ENCODE peak calls at places on chromosomes 7 and 10, in five cellular contexts. X, G, E, U and H are unnamed samples. For H3K4me1, the result is how much of the 10 kb centered on the place peaks cover.

GRCh38 chr7:25716421-25716820 is 435.6 kb upstream of the NFE2L3 start:
- DNase-seq in X (no peak), G (peak), E (peak), U (no peak), H (no peak)

GRCh38 chr7:64541438-64542359 is 21.2 kb downstream of the ZNF680 start:
- DNase-seq in X (no peak), G (peak), E (peak), U (no peak), H (no peak)

GRCh38 chr10:103193107-103193819 is at the start of gene NT5C2:
- DNase-seq in X (peak), G (peak), E (peak), U (peak), H (peak)

GRCh38 chr7:101575168-101575567 is 53.9 kb downstream of the MYL10 start:
- DNase-seq in X (no peak), G (no peak), E (no peak), U (no peak), H (no peak)

GRCh38 chr7:158771-159170 is 33.6 kb upstream of the FAM20C start:
- DNase-seq in X (no peak), G (no peak), E (no peak), U (peak), H (no peak)

GRCh38 chr7:2034291-2035201 is 198.2 kb downstream of the MAD1L1 start:
- DNase-seq in X (peak), G (no peak), E (no peak), U (peak), H (no peak)

GRCh38 chr7:85685901-85686300 is 499.0 kb upstream of the SEMA3D start:
- DNase-seq in X (no peak), G (peak), E (no peak), U (no peak), H (peak)

GRCh38 chr10:26982058-26982457 is 118.2 kb downstream of the ANKRD26 start:
- DNase-seq in X (no peak), G (no peak), E (no peak), U (no peak), H (no peak)

GRCh38 chr7:142853739-142854504 is 954 bp upstream of the EPHB6 start:
- DNase-seq in X (peak), G (peak), E (peak), U (peak), H (peak)

GRCh38 chr10:97445722-97446639 is at the start of the genes EXOSC1 and ZDHHC16:
- DNase-seq in X (peak), G (peak), E (peak), U (peak), H (peak)

GRCh38 chr7:79529214-79529895 is 75.9 kb upstream of the MAGI2 start:
- DNase-seq in X (no peak), G (no peak), E (no peak), U (no peak), H (no peak)

GRCh38 chr7:130273081-130273699 is 6.5 kb downstream of the CPA2 start:
- DNase-seq in X (no peak), G (peak), E (no peak), U (no peak), H (peak)

GRCh38 chr7:129271500-129272355 is 46.9 kb downstream of the AHCYL2 start:
- DNase-seq in X (no peak), G (peak), E (peak), U (no peak), H (peak)

GRCh38 chr7:7148799-7149481 is 33.4 kb upstream of the C1GALT1 start:
- DNase-seq in X (no peak), G (peak), E (peak), U (no peak), H (no peak)

GRCh38 chr7:43905954-43906326 is 456 bp downstream of the URGCP start:
- DNase-seq in X (peak), G (peak), E (peak), U (peak), H (peak)

GRCh38 chr7:1939434-1940401 is 269.6 kb downstream of the ELFN1 start:
- DNase-seq in X (peak), G (no peak), E (no peak), U (peak), H (no peak)

GRCh38 chr7:117202511-117202910 is 120.3 kb downstream of the WNT2 start:
- DNase-seq in X (no peak), G (peak), E (peak), U (no peak), H (no peak)

GRCh38 chr7:87218941-87219544 is 489 bp downstream of the TMEM243 start:
- DNase-seq in X (peak), G (peak), E (peak), U (peak), H (peak)

GRCh38 chr10:87589653-87590052 is 70.0 kb upstream of the PAPSS2 start:
- DNase-seq in X (no peak), G (peak), E (peak), U (no peak), H (no peak)

GRCh38 chr7:158432369-158433270 is 155.0 kb downstream of the PTPRN2 start:
- DNase-seq in X (no peak), G (no peak), E (no peak), U (no peak), H (no peak)

GRCh38 chr10:125014984-125015944 is 73.3 kb downstream of the ZRANB1 start:
- DNase-seq in X (peak), G (no peak), E (no peak), U (peak), H (no peak)

GRCh38 chr10:17474595-17474994 is 20.2 kb upstream of the ST8SIA6 start:
- DNase-seq in X (no peak), G (peak), E (peak), U (no peak), H (peak)

GRCh38 chr10:125768217-125768616 is 7.4 kb downstream of the MMP21 start:
- DNase-seq in X (no peak), G (peak), E (peak), U (no peak), H (peak)

GRCh38 chr7:82044497-82045080 is 274.7 kb upstream of the HGF start:
- DNase-seq in X (no peak), G (peak), E (peak), U (no peak), H (peak)

GRCh38 chr10:110237894-110238480 is 30.6 kb downstream of the MXI1 start:
- DNase-seq in X (no peak), G (no peak), E (no peak), U (no peak), H (no peak)

GRCh38 chr10:43192824-43193223 is 54.6 kb downstream of the CSGALNACT2 start:
- DNase-seq in X (no peak), G (peak), E (no peak), U (no peak), H (no peak)

GRCh38 chr10:103429647-103430046 is 22.5 kb downstream of the CALHM2 start:
- DNase-seq in X (no peak), G (no peak), E (no peak), U (no peak), H (no peak)

GRCh38 chr10:103445767-103446567 is 6.2 kb downstream of the CALHM2 start:
- DNase-seq in X (peak), G (peak), E (peak), U (peak), H (no peak)

GRCh38 chr10:85679696-85680095 is 686.9 kb downstream of the GRID1 start:
- DNase-seq in X (no peak), G (no peak), E (no peak), U (no peak), H (no peak)

GRCh38 chr7:106059556-106059955 is 52.6 kb downstream of the SYPL1 start:
- DNase-seq in X (no peak), G (peak), E (no peak), U (no peak), H (no peak)

GRCh38 chr7:106062006-106062405 is 50.1 kb downstream of the SYPL1 start:
- DNase-seq in X (no peak), G (no peak), E (no peak), U (no peak), H (no peak)

GRCh38 chr7:106061301-106061979 is 50.7 kb downstream of the SYPL1 start:
- DNase-seq in X (no peak), G (no peak), E (no peak), U (no peak), H (no peak)

GRCh38 chr7:106058925-106059324 is 53.2 kb downstream of the SYPL1 start:
- DNase-seq in X (no peak), G (no peak), E (no peak), U (no peak), H (no peak)

DNA sequence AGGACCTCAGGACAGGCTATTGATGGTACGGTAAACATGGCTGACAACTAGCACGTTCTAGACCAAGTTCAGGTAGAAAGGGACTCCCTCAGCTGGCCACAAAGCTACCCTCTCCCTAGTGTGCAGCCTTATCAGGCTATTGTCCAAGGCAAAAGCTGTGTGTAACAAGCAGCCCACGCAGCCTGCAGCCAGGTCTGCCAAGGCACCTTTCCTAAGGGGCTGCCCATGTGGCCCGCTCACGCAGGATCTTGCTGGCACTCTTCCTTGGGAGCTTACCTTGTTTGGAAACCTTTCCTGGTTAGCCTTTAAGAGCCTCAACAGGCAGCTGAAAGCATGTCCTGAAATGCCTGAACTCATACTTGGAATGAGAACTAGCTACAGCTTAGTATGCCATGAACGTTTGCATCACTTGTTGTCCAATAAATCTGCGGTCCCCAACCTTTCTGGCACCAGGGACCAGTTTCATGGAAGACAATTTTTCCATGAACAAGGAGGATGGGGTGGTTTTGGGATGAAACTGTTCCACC is 51.7 kb downstream of the SYPL1 start:
- DNase-seq in X (no peak), G (no peak), E (no peak), U (no peak), H (no peak)
- H3K4me1 ChIP-seq in X (under half), G (under half), E (under half), U (under half), H (under half)

GRCh38 chr10:74949024-74949423 is 122.6 kb downstream of the KAT6B start:
- DNase-seq in X (no peak), G (no peak), E (peak), U (no peak), H (no peak)
- H3K4me3 ChIP-seq in X (no peak), G (no peak), E (no peak), U (no peak), H (no peak)

DNA sequence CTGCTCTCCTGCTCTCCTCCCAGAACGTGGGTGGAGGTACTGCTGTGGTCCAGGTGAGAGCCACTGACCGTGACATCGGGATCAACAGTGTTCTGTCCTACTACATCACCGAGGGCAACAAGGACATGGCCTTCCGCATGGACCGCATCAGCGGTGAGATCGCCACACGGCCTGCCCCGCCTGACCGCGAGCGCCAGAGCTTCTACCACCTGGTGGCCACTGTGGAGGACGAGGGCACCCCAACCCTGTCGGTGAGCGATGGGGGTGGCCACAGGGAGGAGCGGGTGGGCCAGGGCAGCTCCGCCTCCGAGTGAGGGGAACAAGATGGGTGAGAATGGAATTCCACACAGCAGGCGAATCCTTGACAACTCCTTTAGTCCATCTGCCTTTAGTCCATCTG is 22.1 kb upstream of the C10orf105 start:
- DNase-seq in X (no peak), G (no peak), E (no peak), U (no peak), H (no peak)
- H3K4me1 ChIP-seq in X (under half), G (under half), E (under half), U (under half), H (under half)

GRCh38 chr7:37352974-37353948 is 95.4 kb downstream of the ELMO1 start:
- DNase-seq in X (no peak), G (no peak), E (no peak), U (peak), H (no peak)
- H3K4me3 ChIP-seq in X (peak), G (no peak), E (no peak), U (no peak), H (no peak)

GRCh38 chr10:92238586-92239098 is 52.2 kb downstream of the CPEB3 start:
- DNase-seq in X (no peak), G (peak), E (peak), U (peak), H (no peak)

GRCh38 chr10:92238062-92238585 is 52.8 kb downstream of the CPEB3 start:
- DNase-seq in X (no peak), G (no peak), E (no peak), U (no peak), H (no peak)

GRCh38 chr10:92239600-92240288 is 51.1 kb downstream of the CPEB3 start:
- DNase-seq in X (peak), G (peak), E (peak), U (peak), H (peak)

GRCh38 chr10:92240289-92241157 is 50.4 kb downstream of the CPEB3 start:
- DNase-seq in X (no peak), G (peak), E (peak), U (peak), H (peak)

GRCh38 chr10:92239185-92239599 is 51.7 kb downstream of the CPEB3 start:
- DNase-seq in X (no peak), G (no peak), E (no peak), U (no peak), H (peak)
- H3K4me1 ChIP-seq in X (half or more), G (under half), E (under half), U (under half), H (under half)

DNA sequence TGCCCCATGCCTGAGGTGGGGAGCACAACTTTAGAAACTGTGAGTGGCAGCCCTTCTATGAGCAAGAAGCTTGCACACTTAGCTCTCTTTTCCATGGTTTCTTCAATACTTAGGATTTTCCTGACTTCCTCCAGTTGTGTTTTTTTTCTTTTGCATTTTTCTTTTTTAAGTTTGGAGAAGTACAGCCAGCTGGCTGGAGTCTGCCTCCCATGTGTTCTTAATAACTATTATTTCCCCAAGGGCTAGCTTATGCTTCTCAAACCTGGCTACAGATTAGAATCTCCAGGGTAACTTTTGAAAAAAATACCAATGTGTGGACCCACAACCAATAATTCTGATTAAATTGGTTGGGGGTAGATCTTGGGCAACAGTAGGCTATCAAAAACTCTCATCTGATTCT is 37.4 kb upstream of the MEOX2 start:
- DNase-seq in X (no peak), G (peak), E (peak), U (no peak), H (no peak)
- H3K4me3 ChIP-seq in X (no peak), G (no peak), E (no peak), U (no peak), H (no peak)